ENCODE peak calls at places on chromosomes 2 and 18, in seven cellular contexts. Q is endothelial cell, A is cardiac muscle cell, Y is glutamatergic neuron, C is AG09309, G is heart left ventricle, N is A673. M is an unnamed sample.

GRCh38 chr2:160666019-160666676 is 172.5 kb upstream of the RBMS1 start:
- DNase-seq in Q (no peak), A (peak; percentile 27), Y (no peak), C (peak; percentile 94), G (no peak), N (peak; percentile 74), M (no peak)

GRCh38 chr2:241598487-241598886 is 38.5 kb downstream of the THAP4 start:
- DNase-seq in Q (no peak), A (no peak), Y (no peak), C (no peak), G (no peak), N (no peak), M (no peak)

GRCh38 chr2:189276277-189276676 is 96.7 kb upstream of the COL5A2 start:
- DNase-seq in Q (no peak), A (no peak), Y (no peak), C (peak; percentile 89), G (no peak), N (peak; percentile 53), M (no peak)

GRCh38 chr18:44437603-44438002 is 243.1 kb upstream of the SETBP1 start:
- DNase-seq in Q (no peak), A (no peak), Y (no peak), C (no peak), G (no peak), N (no peak), M (no peak)

GRCh38 chr2:130824492-130825061 is 12.1 kb upstream of the ARHGEF4 start:
- DNase-seq in Q (no peak), A (no peak), Y (no peak), C (peak; percentile 72), G (no peak), N (peak; percentile 86), M (no peak)

GRCh38 chr2:172102159-172102857 is 392 bp downstream of the DLX2 start:
- DNase-seq in Q (no peak), A (no peak), Y (peak; percentile 46), C (no peak), G (no peak), N (peak; percentile 95), M (no peak)

GRCh38 chr2:191166111-191166755 is 15.4 kb upstream of the STAT4 start:
- DNase-seq in Q (no peak), A (peak; percentile 71), Y (no peak), C (no peak), G (no peak), N (peak; percentile 29), M (no peak)

GRCh38 chr18:68219274-68219673 is 495.6 kb downstream of the TMX3 start:
- DNase-seq in Q (no peak), A (no peak), Y (no peak), C (no peak), G (no peak), N (no peak), M (no peak)

GRCh38 chr2:29228276-29228675 is 113.1 kb downstream of the CLIP4 start:
- DNase-seq in Q (no peak), A (no peak), Y (peak; percentile 71), C (no peak), G (no peak), N (no peak), M (no peak)

GRCh38 chr2:11387100-11387390 is 42.6 kb upstream of the ROCK2 start:
- DNase-seq in Q (no peak), A (no peak), Y (no peak), C (peak; percentile 72), G (no peak), N (peak; percentile 51), M (no peak)

GRCh38 chr2:128371648-128372345 is 53.1 kb upstream of the HS6ST1 start:
- DNase-seq in Q (no peak), A (no peak), Y (no peak), C (no peak), G (no peak), N (no peak), M (no peak)

GRCh38 chr2:16093639-16094447 is 153.5 kb downstream of the MYCN start:
- DNase-seq in Q (no peak), A (no peak), Y (no peak), C (no peak), G (peak; percentile 47), N (no peak), M (no peak)

GRCh38 chr2:198337368-198337767 is 533.0 kb downstream of the PLCL1 start:
- DNase-seq in Q (no peak), A (no peak), Y (no peak), C (no peak), G (no peak), N (peak; percentile 6), M (no peak)

GRCh38 chr18:67845035-67845434 is 328.5 kb upstream of the DSEL start:
- DNase-seq in Q (no peak), A (no peak), Y (no peak), C (no peak), G (no peak), N (no peak), M (no peak)

GRCh38 chr2:150586858-150587257 is 99.4 kb upstream of the RND3 start:
- DNase-seq in Q (no peak), A (no peak), Y (no peak), C (no peak), G (no peak), N (no peak), M (no peak)

GRCh38 chr2:99710720-99711612 is 221.1 kb upstream of the REV1 start:
- DNase-seq in Q (no peak), A (peak; percentile 61), Y (peak; percentile 31), C (no peak), G (peak; percentile 51), N (no peak), M (no peak)

GRCh38 chr2:187654535-187654934 is 100.3 kb upstream of the TFPI start:
- DNase-seq in Q (no peak), A (no peak), Y (peak; percentile 22), C (no peak), G (peak; percentile 30), N (no peak), M (no peak)

GRCh38 chr2:188134241-188134640 is 157.4 kb upstream of the GULP1 start:
- DNase-seq in Q (no peak), A (no peak), Y (no peak), C (no peak), G (no peak), N (no peak), M (no peak)

GRCh38 chr2:27019459-27020336 is 13.1 kb upstream of the TMEM214 start:
- DNase-seq in Q (no peak), A (no peak), Y (no peak), C (no peak), G (no peak), N (no peak), M (no peak)

GRCh38 chr2:217897816-217898806 is 104.7 kb downstream of the TNS1 start:
- DNase-seq in Q (no peak), A (no peak), Y (no peak), C (no peak), G (peak; percentile 78), N (no peak), M (no peak)

GRCh38 chr2:237935740-237936452 is 30.9 kb upstream of the UBE2F start:
- DNase-seq in Q (no peak), A (no peak), Y (no peak), C (no peak), G (no peak), N (no peak), M (no peak)

GRCh38 chr18:59783138-59783537 is 85.9 kb upstream of the CCBE1 start:
- DNase-seq in Q (peak; percentile 23), A (peak; percentile 59), Y (peak; percentile 24), C (peak; percentile 43), G (no peak), N (peak; percentile 55), M (no peak)

GRCh38 chr2:157989227-157989626 is 112.4 kb upstream of the UPP2 start:
- DNase-seq in Q (no peak), A (no peak), Y (no peak), C (no peak), G (no peak), N (peak; percentile 6), M (no peak)

GRCh38 chr2:50748652-50749174 is 283.2 kb downstream of the NRXN1 start:
- DNase-seq in Q (no peak), A (no peak), Y (no peak), C (no peak), G (no peak), N (no peak), M (no peak)

GRCh38 chr2:152126664-152127063 is 27.8 kb upstream of the CACNB4 start:
- DNase-seq in Q (no peak), A (no peak), Y (no peak), C (no peak), G (no peak), N (peak; percentile 19), M (no peak)

GRCh38 chr2:63975437-63976124 is 43.6 kb downstream of the VPS54 start:
- DNase-seq in Q (no peak), A (no peak), Y (no peak), C (no peak), G (no peak), N (no peak), M (no peak)

GRCh38 chr2:232204457-232204931 is 174.1 kb upstream of the ALPP start:
- DNase-seq in Q (no peak), A (peak; percentile 85), Y (no peak), C (no peak), G (peak; percentile 57), N (no peak), M (no peak)

GRCh38 chr2:59462418-59463197 is 1090.8 kb downstream of the BCL11A start:
- DNase-seq in Q (no peak), A (peak; percentile 50), Y (no peak), C (no peak), G (no peak), N (no peak), M (no peak)

GRCh38 chr2:120566331-120567035 is 169.2 kb upstream of the GLI2 start:
- DNase-seq in Q (no peak), A (no peak), Y (no peak), C (peak; percentile 63), G (peak; percentile 90), N (no peak), M (no peak)

GRCh38 chr2:135494503-135494902 is 36.5 kb downstream of the ZRANB3 start:
- DNase-seq in Q (no peak), A (no peak), Y (no peak), C (no peak), G (no peak), N (no peak), M (no peak)

GRCh38 chr2:101041413-101041812 is 39.3 kb downstream of the RPL31 start:
- DNase-seq in Q (no peak), A (no peak), Y (no peak), C (no peak), G (no peak), N (no peak), M (no peak)
- TF ChIP-seq CTCF in Q (no peak), A (no peak), Y (no peak), C (no peak), G (no peak), N (no peak), M (no peak)

GRCh38 chr2:175131252-175131651 is 36.8 kb downstream of the ATF2 start:
- DNase-seq in Q (no peak), A (no peak), Y (no peak), C (no peak), G (no peak), N (no peak), M (no peak)
- TF ChIP-seq CTCF in Q (no peak), A (no peak), Y (no peak), C (no peak), G (no peak), N (no peak), M (no peak)

GRCh38 chr2:230865766-230866703 is 1.3 kb downstream of the ITM2C start:
- DNase-seq in Q (peak; percentile 59), A (peak; percentile 65), Y (no peak), C (no peak), G (no peak), N (peak; percentile 65), M (no peak)
- TF ChIP-seq CTCF in Q (no peak), A (peak; percentile 28), Y (no peak), C (peak; percentile 22), G (peak; percentile 4), N (no peak), M (peak; percentile 24)

GRCh38 chr2:65553504-65554074 is 121.2 kb upstream of the SPRED2 start:
- DNase-seq in Q (no peak), A (no peak), Y (no peak), C (no peak), G (no peak), N (no peak), M (no peak)
- TF ChIP-seq CTCF in Q (no peak), A (no peak), Y (peak; percentile 24), C (no peak), G (no peak), N (no peak), M (no peak)

M was measured in progenitor cell of endocrine pancreas.